ENCODE peak calls at places on chromosome 19, in four cellular contexts. S is SJSA1, W is HEK293T, T is retina. X is an unnamed sample.
A peak's percentile ranks its signal among the peaks of the same experiment; 100 is the strongest.

GRCh38 chr19:52190679-52191293 is 934 bp downstream of the PPP2R1A start:
- DNase-seq in S (no peak), W (peak; percentile 15), T (no peak), X (no peak)

GRCh38 chr19:39406656-39407393 is at the start of gene ZFP36:
- DNase-seq in S (peak; percentile 76), W (peak; percentile 72), T (peak; percentile 67), X (no peak)

GRCh38 chr19:46977548-46977947 is 42.1 kb upstream of the NPAS1 start:
- DNase-seq in S (no peak), W (no peak), T (no peak), X (no peak)

GRCh38 chr19:19535311-19536191 is 2.5 kb upstream of the CILP2 start:
- DNase-seq in S (no peak), W (no peak), T (no peak), X (no peak)

GRCh38 chr19:42207767-42208259 is 9.7 kb downstream of the DEDD2 start:
- DNase-seq in S (peak; percentile 71), W (no peak), T (no peak), X (no peak)

GRCh38 chr19:13339869-13340268 is 166.4 kb downstream of the CACNA1A start:
- DNase-seq in S (no peak), W (no peak), T (no peak), X (no peak)

GRCh38 chr19:18745012-18745735 is 45.9 kb downstream of the COMP start:
- DNase-seq in S (no peak), W (no peak), T (no peak), X (no peak)

GRCh38 chr19:1457892-1458291 is 8.0 kb downstream of the APC2 start:
- DNase-seq in S (no peak), W (no peak), T (no peak), X (no peak)

GRCh38 chr19:44280916-44281315 is 21.2 kb downstream of the ZNF233 start:
- DNase-seq in S (no peak), W (no peak), T (no peak), X (no peak)

GRCh38 chr19:32599736-32600157 is 18.8 kb downstream of the PDCD5 start:
- DNase-seq in S (peak; percentile 31), W (peak; percentile 58), T (peak; percentile 43), X (peak; percentile 40)

GRCh38 chr19:38784224-38784623 is 4.8 kb upstream of the LGALS7B start:
- DNase-seq in S (no peak), W (no peak), T (no peak), X (no peak)

GRCh38 chr19:28744943-28745342 is 468.0 kb downstream of the UQCRFS1 start:
- DNase-seq in S (no peak), W (no peak), T (no peak), X (no peak)

GRCh38 chr19:9498183-9498902 is at the start of gene ZNF560:
- DNase-seq in S (no peak), W (peak; percentile 12), T (no peak), X (peak; percentile 83)

GRCh38 chr19:13162749-13163608 is 12.8 kb downstream of the IER2 start:
- DNase-seq in S (peak; percentile 88), W (peak; percentile 91), T (peak; percentile 92), X (peak; percentile 96)

GRCh38 chr19:23698711-23699520 is 11.9 kb upstream of the ZNF675 start:
- DNase-seq in S (no peak), W (no peak), T (no peak), X (peak; percentile 43)

GRCh38 chr19:56751078-56751489 is 79.5 kb upstream of the ZNF835 start:
- DNase-seq in S (no peak), W (no peak), T (peak; percentile 86), X (peak; percentile 83)

GRCh38 chr19:17681505-17682125 is 6.5 kb downstream of the UNC13A start:
- DNase-seq in S (no peak), W (peak; percentile 55), T (peak; percentile 61), X (no peak)

GRCh38 chr19:46198756-46199155 is 30.8 kb upstream of the IGFL1 start:
- DNase-seq in S (peak; percentile 28), W (no peak), T (no peak), X (no peak)

GRCh38 chr19:38039966-38040365 is 133.0 kb downstream of the SIPA1L3 start:
- DNase-seq in S (peak; percentile 57), W (no peak), T (no peak), X (no peak)

GRCh38 chr19:43438291-43439162 is 23.8 kb downstream of the TEX101 start:
- DNase-seq in S (peak; percentile 6), W (no peak), T (no peak), X (no peak)

GRCh38 chr19:30254214-30254613 is 118.0 kb upstream of the ZNF536 start:
- DNase-seq in S (no peak), W (no peak), T (no peak), X (no peak)

GRCh38 chr19:31595521-31595920 is 246.3 kb upstream of the TSHZ3 start:
- DNase-seq in S (no peak), W (no peak), T (no peak), X (no peak)

GRCh38 chr19:7200739-7201138 is 93.5 kb downstream of the INSR start:
- DNase-seq in S (no peak), W (no peak), T (no peak), X (no peak)

GRCh38 chr19:52507266-52507665 is 20.2 kb upstream of the ZNF808 start:
- DNase-seq in S (no peak), W (no peak), T (no peak), X (no peak)

GRCh38 chr19:1282588-1283206 is 3.0 kb upstream of the EFNA2 start:
- DNase-seq in S (no peak), W (no peak), T (no peak), X (no peak)

GRCh38 chr19:14347999-14348889 is 33.0 kb upstream of the ADGRE5 start:
- DNase-seq in S (peak; percentile 55), W (peak; percentile 85), T (peak; percentile 78), X (no peak)

X was measured in SK-N-DZ.